ENCODE peak calls at places on chromosome 2, in five cellular contexts. X, H, D, J and G are unnamed samples.

GRCh38 chr2:239467281-239467955 is 66.6 kb upstream of the HDAC4 start:
- DNase-seq in H (no peak), X (no peak), D (no peak), J (no peak), G (no peak)

GRCh38 chr2:10490806-10491291 is 42.7 kb upstream of the ODC1 start:
- DNase-seq in D (no peak), J (no peak), X (no peak), H (no peak), G (no peak)

GRCh38 chr2:191899442-191899841 is 52.6 kb upstream of the CAVIN2 start:
- DNase-seq in J (peak; percentile 85), H (no peak), D (no peak), X (no peak), G (peak; percentile 90)

GRCh38 chr2:190100298-190100697 is 37.8 kb upstream of the MSTN start:
- DNase-seq in J (no peak), X (no peak), D (no peak), H (no peak), G (no peak)

GRCh38 chr2:238966274-238966937 is 118.5 kb downstream of the TWIST2 start:
- DNase-seq in D (no peak), J (no peak), X (no peak), H (no peak), G (no peak)

GRCh38 chr2:158486970-158487325 is 30.2 kb downstream of the PKP4 start:
- DNase-seq in D (no peak), H (no peak), X (no peak), J (peak; percentile 38), G (peak; percentile 61)

GRCh38 chr2:96733931-96734330 is 5.9 kb downstream of the LMAN2L start:
- DNase-seq in X (no peak), J (no peak), D (no peak), H (no peak), G (no peak)

GRCh38 chr2:183001948-183002347 is 36.3 kb downstream of the NCKAP1 start:
- DNase-seq in J (no peak), X (no peak), H (no peak), D (no peak), G (no peak)

GRCh38 chr2:178251126-178251525 is 56.8 kb downstream of the OSBPL6 start:
- DNase-seq in J (no peak), D (no peak), H (no peak), X (no peak), G (no peak)

GRCh38 chr2:188787002-188787660 is 187.0 kb upstream of the COL3A1 start:
- DNase-seq in X (no peak), H (no peak), D (no peak), J (peak; percentile 81), G (peak; percentile 93)

GRCh38 chr2:63048367-63049171 is 2.1 kb upstream of the OTX1 start:
- DNase-seq in J (no peak), D (no peak), X (peak; percentile 29), H (no peak), G (no peak)

GRCh38 chr2:227406177-227407031 is 18.7 kb upstream of the SCYGR1 start:
- DNase-seq in D (peak; percentile 92), H (peak; percentile 84), J (peak; percentile 99), X (no peak), G (peak; percentile 96)

GRCh38 chr2:24642351-24642750 is 150.8 kb downstream of the PTRHD1 start:
- DNase-seq in D (no peak), X (no peak), H (no peak), J (no peak), G (no peak)

GRCh38 chr2:128278979-128279378 is 39.7 kb downstream of the HS6ST1 start:
- DNase-seq in H (peak; percentile 27), J (no peak), X (peak; percentile 12), D (no peak), G (no peak)

GRCh38 chr2:6309415-6310185 is 556.1 kb downstream of the CMPK2 start:
- DNase-seq in D (no peak), H (no peak), J (no peak), X (no peak), G (no peak)

GRCh38 chr2:60717691-60718090 is 38.4 kb upstream of the PAPOLG start:
- DNase-seq in D (no peak), H (peak; percentile 40), X (no peak), J (no peak), G (no peak)

GRCh38 chr2:46328316-46328715 is 31.1 kb downstream of the EPAS1 start:
- DNase-seq in H (no peak), X (no peak), D (no peak), J (no peak), G (no peak)

GRCh38 chr2:112679484-112679883 is 33.7 kb downstream of the SLC20A1 start:
- DNase-seq in J (peak; percentile 28), X (peak; percentile 80), H (no peak), D (no peak), G (peak; percentile 18)

GRCh38 chr2:148251993-148252392 is 231.1 kb downstream of the MBD5 start:
- DNase-seq in D (no peak), H (no peak), J (no peak), X (no peak), G (no peak)

GRCh38 chr2:183037660-183038340 is 457 bp downstream of the NCKAP1 start:
- DNase-seq in X (no peak), H (peak; percentile 49), J (peak; percentile 74), D (no peak), G (peak; percentile 21)

GRCh38 chr2:149145314-149146295 is 107.1 kb downstream of the LYPD6B start:
- DNase-seq in X (no peak), D (no peak), H (no peak), J (peak; percentile 23), G (no peak)

GRCh38 chr2:164877169-164877568 is 35.5 kb upstream of the COBLL1 start:
- DNase-seq in J (no peak), X (no peak), D (no peak), H (no peak), G (no peak)

GRCh38 chr2:111919794-111920608 is 21.6 kb downstream of the MERTK start:
- DNase-seq in X (no peak), J (no peak), H (peak; percentile 81), D (no peak), G (no peak)

DNA sequence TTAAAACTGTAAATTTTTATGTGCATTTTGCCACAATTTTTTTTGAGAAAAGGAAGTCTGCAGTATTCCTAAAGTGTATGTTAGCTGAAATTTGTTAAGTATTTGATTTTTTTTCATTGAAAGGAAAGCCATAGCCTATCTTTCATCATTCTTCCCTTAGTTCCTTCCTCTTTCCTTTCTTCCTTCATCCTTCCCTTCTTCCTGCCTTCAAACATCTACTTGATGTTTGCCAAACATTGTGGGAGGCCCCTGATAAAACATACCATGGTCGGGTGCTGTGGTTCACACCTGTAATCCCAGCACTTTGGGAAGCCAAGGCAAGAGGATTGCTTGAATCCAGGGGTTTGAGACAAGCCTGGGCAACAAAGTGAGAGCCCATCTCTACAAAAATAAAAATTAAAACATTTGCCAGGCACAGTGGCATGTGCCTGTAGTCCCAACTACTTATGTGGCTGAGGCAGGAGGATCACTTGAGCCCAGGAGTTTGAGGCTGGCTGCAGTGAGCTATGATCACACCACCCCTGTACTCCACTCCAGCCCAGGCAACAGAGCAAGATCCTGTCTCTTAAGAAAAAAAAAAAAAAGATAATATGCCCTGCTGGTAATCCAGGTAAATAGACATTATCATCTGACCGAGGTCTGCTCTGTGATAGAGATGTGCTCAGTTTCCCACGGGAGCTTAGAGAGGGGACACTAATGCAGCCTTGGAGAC is 278.4 kb upstream of the STON1 start:
- DNase-seq in X (no peak), H (no peak), J (no peak), D (no peak), G (no peak)
- H3K4me1 ChIP-seq in X (peaks cover 34% of the 10 kb centered on the region), H (peaks cover 11% of the 10 kb centered on the region), J (peaks cover 34% of the 10 kb centered on the region), D (peaks cover 24% of the 10 kb centered on the region), G (peaks cover 20% of the 10 kb centered on the region)

DNA sequence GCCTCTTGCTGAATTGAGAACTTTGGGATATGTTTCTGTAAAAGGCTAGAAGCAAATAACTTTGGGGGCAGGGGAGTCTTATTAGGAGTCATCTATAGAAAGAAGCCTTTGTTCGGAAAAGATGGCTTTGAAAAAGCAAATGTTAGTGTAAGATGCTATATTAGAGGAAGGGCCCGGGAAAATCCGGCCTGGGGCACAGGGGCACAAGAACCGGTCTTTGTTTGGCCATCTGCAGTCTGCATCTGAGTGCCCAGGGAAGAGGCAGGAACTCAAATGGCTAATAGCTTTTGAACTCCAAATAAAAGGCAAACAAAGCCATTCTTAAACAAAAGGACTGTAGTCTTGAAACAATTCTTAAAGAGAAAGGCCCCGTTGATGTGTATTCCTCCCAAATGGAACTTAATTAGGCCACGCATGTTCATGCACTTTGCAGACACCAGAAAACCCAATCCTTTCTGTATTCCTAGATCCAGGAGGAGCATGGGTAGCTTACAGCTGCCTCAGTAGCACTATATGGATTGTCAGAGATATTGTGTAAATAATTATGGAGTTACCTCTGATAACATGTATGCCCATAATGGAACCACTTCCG is 180.1 kb upstream of the ARL4C start:
- DNase-seq in X (no peak), D (no peak), J (no peak), H (no peak), G (no peak)
- H3K4me1 ChIP-seq in X (no peaks in the 10 kb centered on the region), D (peaks cover 71% of the 10 kb centered on the region), J (peaks cover 56% of the 10 kb centered on the region), H (peaks cover 22% of the 10 kb centered on the region), G (peaks cover 63% of the 10 kb centered on the region)

GRCh38 chr2:203683932-203684556 is 22.4 kb upstream of the CD28 start:
- DNase-seq in D (peak; percentile 8), J (peak; percentile 69), H (peak; percentile 35), X (no peak), G (peak; percentile 97)
- H3K4me1 ChIP-seq in D (peaks cover 21% of the 10 kb centered on the region), J (peaks cover 67% of the 10 kb centered on the region), H (peaks cover 79% of the 10 kb centered on the region), X (peaks cover 76% of the 10 kb centered on the region), G (peaks cover 58% of the 10 kb centered on the region)

GRCh38 chr2:150589760-150590159 is 102.3 kb upstream of the RND3 start:
- DNase-seq in X (no peak), J (peak; percentile 45), H (no peak), D (no peak), G (no peak)

GRCh38 chr2:150587547-150588209 is 100.2 kb upstream of the RND3 start:
- DNase-seq in H (no peak), X (no peak), D (no peak), J (peak; percentile 73), G (peak; percentile 49)

GRCh38 chr2:150585221-150585971 is 97.9 kb upstream of the RND3 start:
- DNase-seq in H (no peak), D (no peak), X (no peak), J (no peak), G (peak; percentile 36)

GRCh38 chr2:150586858-150587257 is 99.4 kb upstream of the RND3 start:
- DNase-seq in X (no peak), H (peak; percentile 28), J (peak; percentile 80), D (peak; percentile 32), G (peak; percentile 74)

GRCh38 chr2:150588210-150588870 is 100.9 kb upstream of the RND3 start:
- DNase-seq in J (no peak), H (peak; percentile 46), D (no peak), X (no peak), G (no peak)
- H3K4me1 ChIP-seq in J (peaks cover 36% of the 10 kb centered on the region), H (peaks cover 21% of the 10 kb centered on the region), D (peaks cover 48% of the 10 kb centered on the region), X (no peaks in the 10 kb centered on the region), G (peaks cover 26% of the 10 kb centered on the region)

DNA sequence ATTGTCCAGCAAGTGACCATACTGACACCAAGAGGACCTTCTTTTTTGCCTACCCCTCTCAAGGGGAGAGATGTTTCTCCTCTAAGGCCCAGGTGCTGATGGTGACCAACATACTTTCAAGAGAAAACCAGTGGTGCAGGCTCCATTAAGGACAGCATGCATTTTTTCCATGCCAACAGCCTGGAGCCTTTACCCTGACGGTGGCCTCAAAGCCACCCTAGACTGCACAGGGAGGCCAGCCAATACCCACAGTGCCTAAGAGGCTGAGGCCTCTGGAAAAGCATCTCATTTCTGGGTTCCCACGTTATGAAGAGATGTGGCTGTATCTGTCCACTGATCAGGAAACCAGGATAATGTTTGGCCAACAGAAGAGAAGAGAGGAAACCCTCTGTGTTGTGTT is 19.3 kb downstream of the SPRED2 start:
- DNase-seq in H (no peak), D (no peak), J (no peak), X (no peak), G (no peak)
- H3K4me1 ChIP-seq in H (peaks cover 14% of the 10 kb centered on the region), D (peaks cover 56% of the 10 kb centered on the region), J (peaks cover 33% of the 10 kb centered on the region), X (no peaks in the 10 kb centered on the region), G (peaks cover 5% of the 10 kb centered on the region)

GRCh38 chr2:180733330-180733729 is 247.1 kb upstream of the UBE2E3 start:
- DNase-seq in X (no peak), H (no peak), J (no peak), D (no peak), G (no peak)
- H3K4me1 ChIP-seq in X (peaks cover 36% of the 10 kb centered on the region), H (no peaks in the 10 kb centered on the region), J (peaks cover 13% of the 10 kb centered on the region), D (peaks cover 42% of the 10 kb centered on the region), G (peaks cover 10% of the 10 kb centered on the region)